ENCODE peak calls at places on chromosome 6, in eight cellular contexts. One of them, this sample, is unnamed.

GRCh38 chr6:122622404-122622938 is 12.3 kb downstream of the PKIB start:
- DNase-seq in endothelial cell: no peak
- DNase-seq in GM04504: no peak
- DNase-seq in AG04450: no peak
- DNase-seq in Right ventricle myocardium superior: no peak
- DNase-seq in NCI-H1105: peak
- DNase-seq in RWPE1: no peak
- DNase-seq in iris pigment epithelial cell: peak
- DNase-seq in this sample: no peak

GRCh38 chr6:163355471-163355991 is 59.0 kb upstream of the QKI start:
- DNase-seq in iris pigment epithelial cell: peak
- DNase-seq in Right ventricle myocardium superior: peak
- DNase-seq in NCI-H1105: no peak
- DNase-seq in AG04450: no peak
- DNase-seq in endothelial cell: no peak
- DNase-seq in RWPE1: peak
- DNase-seq in GM04504: peak
- DNase-seq in this sample: peak

GRCh38 chr6:158654960-158655485 is 5.2 kb downstream of the SYTL3 start:
- DNase-seq in iris pigment epithelial cell: peak
- DNase-seq in AG04450: no peak
- DNase-seq in RWPE1: no peak
- DNase-seq in NCI-H1105: peak
- DNase-seq in Right ventricle myocardium superior: no peak
- DNase-seq in endothelial cell: no peak
- DNase-seq in GM04504: peak
- DNase-seq in this sample: no peak

GRCh38 chr6:25829375-25829774 is 2.5 kb downstream of the SLC17A1 start:
- DNase-seq in GM04504: no peak
- DNase-seq in iris pigment epithelial cell: no peak
- DNase-seq in RWPE1: no peak
- DNase-seq in NCI-H1105: no peak
- DNase-seq in endothelial cell: no peak
- DNase-seq in AG04450: no peak
- DNase-seq in Right ventricle myocardium superior: no peak
- DNase-seq in this sample: no peak

GRCh38 chr6:153167026-153167891 is 36.2 kb upstream of the RGS17 start:
- DNase-seq in AG04450: peak
- DNase-seq in RWPE1: peak
- DNase-seq in iris pigment epithelial cell: peak
- DNase-seq in NCI-H1105: no peak
- DNase-seq in Right ventricle myocardium superior: no peak
- DNase-seq in GM04504: peak
- DNase-seq in endothelial cell: no peak
- DNase-seq in this sample: no peak

GRCh38 chr6:29702519-29703103 is 20.6 kb upstream of the HLA-F start:
- DNase-seq in NCI-H1105: peak
- DNase-seq in AG04450: no peak
- DNase-seq in RWPE1: peak
- DNase-seq in endothelial cell: peak
- DNase-seq in Right ventricle myocardium superior: peak
- DNase-seq in GM04504: no peak
- DNase-seq in iris pigment epithelial cell: no peak
- DNase-seq in this sample: no peak

GRCh38 chr6:125906158-125906998 is 50.2 kb upstream of the HINT3 start:
- DNase-seq in iris pigment epithelial cell: peak
- DNase-seq in Right ventricle myocardium superior: no peak
- DNase-seq in RWPE1: no peak
- DNase-seq in GM04504: no peak
- DNase-seq in AG04450: no peak
- DNase-seq in endothelial cell: peak
- DNase-seq in NCI-H1105: peak
- DNase-seq in this sample: no peak

GRCh38 chr6:152509916-152510315 is 127.2 kb downstream of the SYNE1 start:
- DNase-seq in GM04504: no peak
- DNase-seq in iris pigment epithelial cell: no peak
- DNase-seq in endothelial cell: no peak
- DNase-seq in NCI-H1105: no peak
- DNase-seq in Right ventricle myocardium superior: no peak
- DNase-seq in RWPE1: no peak
- DNase-seq in AG04450: no peak
- DNase-seq in this sample: no peak

GRCh38 chr6:72653032-72653431 is 31.2 kb downstream of the KCNQ5 start:
- DNase-seq in GM04504: no peak
- DNase-seq in endothelial cell: no peak
- DNase-seq in RWPE1: no peak
- DNase-seq in NCI-H1105: no peak
- DNase-seq in iris pigment epithelial cell: no peak
- DNase-seq in Right ventricle myocardium superior: no peak
- DNase-seq in AG04450: no peak
- DNase-seq in this sample: no peak

GRCh38 chr6:137715589-137716045 is 151.4 kb upstream of the TNFAIP3 start:
- DNase-seq in iris pigment epithelial cell: peak
- DNase-seq in NCI-H1105: no peak
- DNase-seq in GM04504: no peak
- DNase-seq in Right ventricle myocardium superior: no peak
- DNase-seq in AG04450: no peak
- DNase-seq in RWPE1: no peak
- DNase-seq in endothelial cell: no peak
- DNase-seq in this sample: no peak